ENCODE peak calls at places on chromosomes 11 and 22, in ten cellular contexts. One of them, this sample, is unnamed.

GRCh38 chr11:114219559-114220349 is 76.4 kb upstream of the NNMT start:
- DNase-seq in stomach: no peak
- DNase-seq in body of pancreas: peak; percentile 49
- DNase-seq in fibroblast of lung: peak; percentile 95
- DNase-seq in HFFc6: no peak
- DNase-seq in HepG2: no peak
- DNase-seq in esophagus squamous epithelium: no peak
- DNase-seq in IMR-90: peak; percentile 11
- DNase-seq in B cell: no peak
- DNase-seq in colonic mucosa: no peak
- DNase-seq in this sample: no peak

GRCh38 chr11:61075891-61076290 is 26.4 kb upstream of the CD5 start:
- DNase-seq in stomach: peak; percentile 71
- DNase-seq in body of pancreas: peak; percentile 26
- DNase-seq in fibroblast of lung: peak; percentile 32
- DNase-seq in HFFc6: no peak
- DNase-seq in HepG2: peak; percentile 34
- DNase-seq in esophagus squamous epithelium: no peak
- DNase-seq in IMR-90: peak; percentile 35
- DNase-seq in B cell: no peak
- DNase-seq in colonic mucosa: peak; percentile 35
- DNase-seq in this sample: peak; percentile 54

GRCh38 chr11:119671048-119671447 is 58.0 kb downstream of the NECTIN1 start:
- DNase-seq in stomach: peak; percentile 48
- DNase-seq in body of pancreas: peak; percentile 74
- DNase-seq in fibroblast of lung: peak; percentile 97
- DNase-seq in HFFc6: peak; percentile 20
- DNase-seq in HepG2: no peak
- DNase-seq in esophagus squamous epithelium: no peak
- DNase-seq in IMR-90: peak; percentile 88
- DNase-seq in B cell: no peak
- DNase-seq in colonic mucosa: peak; percentile 45
- DNase-seq in this sample: peak; percentile 89

GRCh38 chr22:20181194-20181931 is 30.5 kb upstream of the CCDC188 start:
- DNase-seq in stomach: no peak
- DNase-seq in body of pancreas: no peak
- DNase-seq in fibroblast of lung: no peak
- DNase-seq in HFFc6: no peak
- DNase-seq in HepG2: no peak
- DNase-seq in esophagus squamous epithelium: no peak
- DNase-seq in IMR-90: no peak
- DNase-seq in B cell: no peak
- DNase-seq in colonic mucosa: no peak
- DNase-seq in this sample: no peak

GRCh38 chr11:101914349-101914736 is 467 bp upstream of the CEP126 start:
- DNase-seq in stomach: no peak
- DNase-seq in body of pancreas: no peak
- DNase-seq in fibroblast of lung: peak; percentile 61
- DNase-seq in HFFc6: peak; percentile 46
- DNase-seq in HepG2: no peak
- DNase-seq in esophagus squamous epithelium: no peak
- DNase-seq in IMR-90: peak; percentile 49
- DNase-seq in B cell: no peak
- DNase-seq in colonic mucosa: no peak
- DNase-seq in this sample: no peak

GRCh38 chr11:108871152-108871551 is 206.3 kb downstream of the DDX10 start:
- DNase-seq in stomach: no peak
- DNase-seq in body of pancreas: peak; percentile 26
- DNase-seq in fibroblast of lung: peak; percentile 67
- DNase-seq in HFFc6: peak; percentile 45
- DNase-seq in HepG2: peak; percentile 35
- DNase-seq in esophagus squamous epithelium: no peak
- DNase-seq in IMR-90: peak; percentile 75
- DNase-seq in B cell: no peak
- DNase-seq in colonic mucosa: no peak
- DNase-seq in this sample: peak; percentile 61

GRCh38 chr11:11538277-11538960 is 83.4 kb downstream of the GALNT18 start:
- DNase-seq in stomach: no peak
- DNase-seq in body of pancreas: peak; percentile 23
- DNase-seq in fibroblast of lung: no peak
- DNase-seq in HFFc6: no peak
- DNase-seq in HepG2: no peak
- DNase-seq in esophagus squamous epithelium: no peak
- DNase-seq in IMR-90: no peak
- DNase-seq in B cell: no peak
- DNase-seq in colonic mucosa: no peak
- DNase-seq in this sample: peak; percentile 85

GRCh38 chr22:46045459-46046298 is 68.7 kb upstream of the WNT7B start:
- DNase-seq in stomach: peak; percentile 58
- DNase-seq in body of pancreas: peak; percentile 82
- DNase-seq in fibroblast of lung: no peak
- DNase-seq in HFFc6: no peak
- DNase-seq in HepG2: no peak
- DNase-seq in esophagus squamous epithelium: no peak
- DNase-seq in IMR-90: no peak
- DNase-seq in B cell: no peak
- DNase-seq in colonic mucosa: no peak
- DNase-seq in this sample: peak; percentile 32

GRCh38 chr11:1570896-1571759 is 943 bp downstream of the DUSP8 start:
- DNase-seq in stomach: no peak
- DNase-seq in body of pancreas: peak; percentile 46
- DNase-seq in fibroblast of lung: no peak
- DNase-seq in HFFc6: no peak
- DNase-seq in HepG2: no peak
- DNase-seq in esophagus squamous epithelium: no peak
- DNase-seq in IMR-90: no peak
- DNase-seq in B cell: peak; percentile 24
- DNase-seq in colonic mucosa: peak; percentile 31
- DNase-seq in this sample: no peak

GRCh38 chr11:83827940-83828554 is 541.9 kb upstream of the CCDC90B start:
- DNase-seq in stomach: no peak
- DNase-seq in body of pancreas: no peak
- DNase-seq in fibroblast of lung: peak; percentile 59
- DNase-seq in HFFc6: peak; percentile 42
- DNase-seq in HepG2: peak; percentile 42
- DNase-seq in esophagus squamous epithelium: no peak
- DNase-seq in IMR-90: peak; percentile 52
- DNase-seq in B cell: no peak
- DNase-seq in colonic mucosa: no peak
- DNase-seq in this sample: no peak

GRCh38 chr22:37377927-37378326 is 49.4 kb downstream of the ELFN2 start:
- DNase-seq in stomach: no peak
- DNase-seq in body of pancreas: no peak
- DNase-seq in fibroblast of lung: no peak
- DNase-seq in HFFc6: no peak
- DNase-seq in HepG2: no peak
- DNase-seq in esophagus squamous epithelium: no peak
- DNase-seq in IMR-90: no peak
- DNase-seq in B cell: peak; percentile 42
- DNase-seq in colonic mucosa: no peak
- DNase-seq in this sample: no peak

GRCh38 chr11:68632802-68633201 is 51.5 kb upstream of the GAL start:
- DNase-seq in stomach: peak; percentile 66
- DNase-seq in body of pancreas: peak; percentile 45
- DNase-seq in fibroblast of lung: peak; percentile 83
- DNase-seq in HFFc6: peak; percentile 24
- DNase-seq in HepG2: peak; percentile 67
- DNase-seq in esophagus squamous epithelium: no peak
- DNase-seq in IMR-90: peak; percentile 70
- DNase-seq in B cell: no peak
- DNase-seq in colonic mucosa: peak; percentile 65
- DNase-seq in this sample: no peak
- TF ChIP-seq CTCF in stomach: no peak
- TF ChIP-seq CTCF in body of pancreas: peak; percentile 27
- TF ChIP-seq CTCF in fibroblast of lung: peak; percentile 79
- TF ChIP-seq CTCF in HFFc6: peak; percentile 75
- TF ChIP-seq CTCF in HepG2: peak; percentile 82
- TF ChIP-seq CTCF in esophagus squamous epithelium: peak; percentile 28
- TF ChIP-seq CTCF in IMR-90: peak; percentile 68
- TF ChIP-seq CTCF in B cell: peak; percentile 25
- TF ChIP-seq CTCF in colonic mucosa: peak; percentile 23
- TF ChIP-seq CTCF in this sample: no peak

DNA sequence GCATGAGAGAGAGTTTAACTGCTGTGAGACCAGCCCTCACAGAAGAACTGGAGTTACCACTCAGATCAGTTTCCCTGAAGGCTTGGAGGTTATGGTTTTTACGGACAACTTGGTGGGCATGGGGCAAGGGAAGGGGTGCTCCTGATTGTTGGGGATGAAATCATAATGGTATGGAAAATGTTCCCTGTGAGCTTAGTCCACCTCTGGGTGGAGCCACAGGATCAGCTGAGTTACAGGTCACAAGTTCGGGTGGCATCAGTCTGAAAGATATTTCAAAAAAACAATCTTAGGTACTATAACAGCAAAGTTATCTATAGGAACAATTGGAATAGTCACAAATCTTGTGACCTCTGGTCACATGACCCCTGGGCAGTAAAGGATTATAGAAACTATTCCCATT is 162.9 kb downstream of the DLG2 start:
- DNase-seq in stomach: no peak
- DNase-seq in body of pancreas: no peak
- DNase-seq in fibroblast of lung: no peak
- DNase-seq in HFFc6: no peak
- DNase-seq in HepG2: no peak
- DNase-seq in esophagus squamous epithelium: no peak
- DNase-seq in IMR-90: no peak
- DNase-seq in B cell: no peak
- DNase-seq in colonic mucosa: no peak
- DNase-seq in this sample: no peak
- TF ChIP-seq CTCF in stomach: no peak
- TF ChIP-seq CTCF in body of pancreas: no peak
- TF ChIP-seq CTCF in fibroblast of lung: no peak
- TF ChIP-seq CTCF in HFFc6: no peak
- TF ChIP-seq CTCF in HepG2: peak; percentile 50
- TF ChIP-seq CTCF in esophagus squamous epithelium: no peak
- TF ChIP-seq CTCF in IMR-90: no peak
- TF ChIP-seq CTCF in B cell: no peak
- TF ChIP-seq CTCF in colonic mucosa: no peak
- TF ChIP-seq CTCF in this sample: no peak

GRCh38 chr22:26563022-26563421 is 26.9 kb downstream of the TPST2 start:
- DNase-seq in stomach: no peak
- DNase-seq in body of pancreas: peak; percentile 46
- DNase-seq in fibroblast of lung: no peak
- DNase-seq in HFFc6: no peak
- DNase-seq in HepG2: no peak
- DNase-seq in esophagus squamous epithelium: no peak
- DNase-seq in IMR-90: no peak
- DNase-seq in B cell: no peak
- DNase-seq in colonic mucosa: no peak
- DNase-seq in this sample: no peak
- TF ChIP-seq CTCF in stomach: no peak
- TF ChIP-seq CTCF in body of pancreas: no peak
- TF ChIP-seq CTCF in fibroblast of lung: no peak
- TF ChIP-seq CTCF in HFFc6: peak; percentile 11
- TF ChIP-seq CTCF in HepG2: no peak
- TF ChIP-seq CTCF in esophagus squamous epithelium: no peak
- TF ChIP-seq CTCF in IMR-90: no peak
- TF ChIP-seq CTCF in B cell: no peak
- TF ChIP-seq CTCF in colonic mucosa: no peak
- TF ChIP-seq CTCF in this sample: no peak

DNA sequence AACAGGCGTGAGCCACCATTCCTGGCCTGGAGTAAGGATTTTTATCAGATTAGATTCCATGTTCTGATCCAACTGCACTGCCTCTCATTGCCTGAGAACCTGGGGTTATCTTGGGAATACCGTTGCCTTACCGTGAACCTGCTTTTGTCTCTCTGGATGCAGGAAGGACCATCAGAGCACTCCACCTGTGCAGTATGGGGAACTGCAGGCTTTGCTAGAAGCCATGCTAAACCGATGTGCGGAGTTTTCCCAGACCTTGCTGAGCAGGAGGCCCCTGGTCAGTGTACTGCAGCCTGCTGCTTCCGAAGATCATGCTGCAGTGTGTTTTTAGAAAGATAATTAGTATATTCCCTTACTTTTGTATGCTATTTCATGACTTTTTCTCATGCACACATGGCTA is 43.6 kb downstream of the MEI1 start:
- DNase-seq in stomach: no peak
- DNase-seq in body of pancreas: no peak
- DNase-seq in fibroblast of lung: no peak
- DNase-seq in HFFc6: no peak
- DNase-seq in HepG2: no peak
- DNase-seq in esophagus squamous epithelium: no peak
- DNase-seq in IMR-90: no peak
- DNase-seq in B cell: no peak
- DNase-seq in colonic mucosa: no peak
- DNase-seq in this sample: no peak
- TF ChIP-seq CTCF in stomach: no peak
- TF ChIP-seq CTCF in body of pancreas: no peak
- TF ChIP-seq CTCF in fibroblast of lung: no peak
- TF ChIP-seq CTCF in HFFc6: peak; percentile 22
- TF ChIP-seq CTCF in HepG2: no peak
- TF ChIP-seq CTCF in esophagus squamous epithelium: no peak
- TF ChIP-seq CTCF in IMR-90: no peak
- TF ChIP-seq CTCF in B cell: no peak
- TF ChIP-seq CTCF in colonic mucosa: no peak
- TF ChIP-seq CTCF in this sample: no peak

DNA sequence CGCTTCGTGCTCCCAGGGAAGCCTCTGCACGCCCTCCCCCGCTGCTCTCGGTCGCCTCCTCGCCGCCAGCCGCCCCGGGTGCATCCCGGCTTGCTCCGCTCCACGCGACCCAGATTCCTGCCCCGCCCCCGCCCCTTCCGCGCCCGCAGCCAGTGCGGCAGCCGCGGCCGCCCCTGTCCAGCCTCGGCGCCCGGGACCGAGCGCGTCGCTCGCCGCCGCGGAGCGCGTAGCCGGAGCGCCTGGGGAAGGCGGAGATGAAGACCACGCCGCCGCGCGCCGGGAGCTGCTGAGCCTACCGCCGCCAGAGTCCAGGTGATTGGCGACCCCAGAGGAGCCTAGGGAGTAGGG is at the start of gene ELMOD1:
- DNase-seq in stomach: no peak
- DNase-seq in body of pancreas: peak; percentile 17
- DNase-seq in fibroblast of lung: peak; percentile 22
- DNase-seq in HFFc6: peak; percentile 18
- DNase-seq in HepG2: peak; percentile 7
- DNase-seq in esophagus squamous epithelium: no peak
- DNase-seq in IMR-90: peak; percentile 23
- DNase-seq in B cell: no peak
- DNase-seq in colonic mucosa: peak; percentile 29
- DNase-seq in this sample: peak; percentile 77
- TF ChIP-seq CTCF in stomach: no peak
- TF ChIP-seq CTCF in body of pancreas: no peak
- TF ChIP-seq CTCF in fibroblast of lung: peak; percentile 14
- TF ChIP-seq CTCF in HFFc6: no peak
- TF ChIP-seq CTCF in HepG2: no peak
- TF ChIP-seq CTCF in esophagus squamous epithelium: no peak
- TF ChIP-seq CTCF in IMR-90: peak; percentile 21
- TF ChIP-seq CTCF in B cell: no peak
- TF ChIP-seq CTCF in colonic mucosa: no peak
- TF ChIP-seq CTCF in this sample: no peak

This sample was measured in testis.